ENCODE peak calls at places on chromosome 19, in nine cellular contexts. B, Z, X, I, D, O, V, W and G are unnamed samples.

GRCh38 chr19:29515706-29516357 is 10.0 kb upstream of the VSTM2B start:
- DNase-seq in B (no peak), Z (no peak), X (no peak), I (no peak), D (no peak), O (no peak), V (no peak), W (no peak), G (no peak)

GRCh38 chr19:1102407-1103106 is 1.2 kb upstream of the GPX4 start:
- DNase-seq in B (peak), Z (peak), X (no peak), I (peak), D (peak), O (peak), V (peak), W (peak), G (no peak)

GRCh38 chr19:43561144-43561970 is 14.0 kb downstream of the XRCC1 start:
- DNase-seq in B (no peak), Z (no peak), X (no peak), I (no peak), D (no peak), O (no peak), V (no peak), W (no peak), G (no peak)

GRCh38 chr19:1214862-1215731 is 9.5 kb downstream of the STK11 start:
- DNase-seq in B (peak), Z (no peak), X (no peak), I (no peak), D (no peak), O (peak), V (peak), W (no peak), G (no peak)

GRCh38 chr19:12800344-12800732 is 1.3 kb downstream of the PRDX2 start:
- DNase-seq in B (no peak), Z (no peak), X (no peak), I (no peak), D (no peak), O (no peak), V (no peak), W (no peak), G (no peak)

GRCh38 chr19:38650911-38651584 is 3.6 kb downstream of the ACTN4 start:
- DNase-seq in B (peak), Z (no peak), X (no peak), I (no peak), D (peak), O (no peak), V (peak), W (peak), G (no peak)

GRCh38 chr19:23190341-23190740 is 59.9 kb downstream of the ZNF724 start:
- DNase-seq in B (no peak), Z (no peak), X (no peak), I (no peak), D (no peak), O (no peak), V (no peak), W (no peak), G (no peak)

GRCh38 chr19:38784224-38784623 is 4.8 kb upstream of the LGALS7B start:
- DNase-seq in B (no peak), Z (no peak), X (no peak), I (no peak), D (no peak), O (no peak), V (peak), W (peak), G (no peak)

GRCh38 chr19:5141278-5141925 is 172.5 kb downstream of the KDM4B start:
- DNase-seq in B (no peak), Z (no peak), X (no peak), I (no peak), D (no peak), O (no peak), V (no peak), W (peak), G (no peak)

GRCh38 chr19:10808937-10809655 is 26.9 kb downstream of the TMED1 start:
- DNase-seq in B (peak), Z (no peak), X (no peak), I (no peak), D (no peak), O (no peak), V (no peak), W (peak), G (no peak)

GRCh38 chr19:29308977-29309520 is 96.1 kb upstream of the UQCRFS1 start:
- DNase-seq in B (no peak), Z (no peak), X (peak), I (no peak), D (no peak), O (no peak), V (no peak), W (no peak), G (peak)

GRCh38 chr19:10968527-10969081 is 7.8 kb downstream of the SMARCA4 start:
- DNase-seq in B (no peak), Z (no peak), X (no peak), I (peak), D (no peak), O (no peak), V (no peak), W (no peak), G (no peak)

GRCh38 chr19:18397242-18398202 is at the start of gene LRRC25:
- DNase-seq in B (no peak), Z (no peak), X (peak), I (no peak), D (no peak), O (no peak), V (no peak), W (no peak), G (peak)

GRCh38 chr19:54388001-54388802 is 23.5 kb upstream of the LAIR1 start:
- DNase-seq in B (no peak), Z (no peak), X (peak), I (no peak), D (no peak), O (no peak), V (no peak), W (no peak), G (peak)

GRCh38 chr19:43470288-43470687 is 4.9 kb upstream of the LYPD3 start:
- DNase-seq in B (peak), Z (no peak), X (no peak), I (no peak), D (no peak), O (no peak), V (no peak), W (no peak), G (no peak)

GRCh38 chr19:52748336-52748950 is 13.6 kb upstream of the ZNF611 start:
- DNase-seq in B (peak), Z (no peak), X (no peak), I (peak), D (no peak), O (no peak), V (no peak), W (peak), G (no peak)

GRCh38 chr19:15701757-15702589 is 25.9 kb upstream of the OR10H2 start:
- DNase-seq in B (no peak), Z (no peak), X (no peak), I (no peak), D (no peak), O (no peak), V (no peak), W (no peak), G (no peak)

GRCh38 chr19:4971424-4971793 is 2.5 kb downstream of the KDM4B start:
- DNase-seq in B (peak), Z (no peak), X (peak), I (no peak), D (no peak), O (no peak), V (peak), W (peak), G (peak)

GRCh38 chr19:42069619-42070293 is at the start of gene GRIK5:
- DNase-seq in B (no peak), Z (no peak), X (peak), I (no peak), D (no peak), O (no peak), V (no peak), W (no peak), G (peak)

GRCh38 chr19:28026636-28027035 is 1186.3 kb downstream of the UQCRFS1 start:
- DNase-seq in B (no peak), Z (no peak), X (no peak), I (no peak), D (no peak), O (no peak), V (no peak), W (no peak), G (no peak)

GRCh38 chr19:492091-492531 is 4.2 kb upstream of the MADCAM1 start:
- DNase-seq in B (peak), Z (no peak), X (peak), I (no peak), D (no peak), O (no peak), V (no peak), W (no peak), G (peak)

GRCh38 chr19:47036233-47036651 is 12.2 kb downstream of the TMEM160 start:
- DNase-seq in B (peak), Z (no peak), X (no peak), I (no peak), D (no peak), O (no peak), V (no peak), W (no peak), G (no peak)

GRCh38 chr19:18751571-18751970 is 39.5 kb downstream of the COMP start:
- DNase-seq in B (no peak), Z (no peak), X (no peak), I (no peak), D (no peak), O (no peak), V (no peak), W (no peak), G (no peak)

GRCh38 chr19:58093071-58093470 is 5.0 kb downstream of the ZSCAN18 start:
- DNase-seq in B (no peak), Z (no peak), X (no peak), I (no peak), D (no peak), O (no peak), V (no peak), W (no peak), G (no peak)

GRCh38 chr19:16969127-16969526 is 57.5 kb downstream of the CPAMD8 start:
- DNase-seq in B (peak), Z (no peak), X (no peak), I (no peak), D (no peak), O (no peak), V (no peak), W (peak), G (no peak)
- TF ChIP-seq CTCF in B (peak), Z (no peak), X (no peak), I (peak), D (no peak), O (no peak), V (no peak), W (peak), G (no peak)

DNA sequence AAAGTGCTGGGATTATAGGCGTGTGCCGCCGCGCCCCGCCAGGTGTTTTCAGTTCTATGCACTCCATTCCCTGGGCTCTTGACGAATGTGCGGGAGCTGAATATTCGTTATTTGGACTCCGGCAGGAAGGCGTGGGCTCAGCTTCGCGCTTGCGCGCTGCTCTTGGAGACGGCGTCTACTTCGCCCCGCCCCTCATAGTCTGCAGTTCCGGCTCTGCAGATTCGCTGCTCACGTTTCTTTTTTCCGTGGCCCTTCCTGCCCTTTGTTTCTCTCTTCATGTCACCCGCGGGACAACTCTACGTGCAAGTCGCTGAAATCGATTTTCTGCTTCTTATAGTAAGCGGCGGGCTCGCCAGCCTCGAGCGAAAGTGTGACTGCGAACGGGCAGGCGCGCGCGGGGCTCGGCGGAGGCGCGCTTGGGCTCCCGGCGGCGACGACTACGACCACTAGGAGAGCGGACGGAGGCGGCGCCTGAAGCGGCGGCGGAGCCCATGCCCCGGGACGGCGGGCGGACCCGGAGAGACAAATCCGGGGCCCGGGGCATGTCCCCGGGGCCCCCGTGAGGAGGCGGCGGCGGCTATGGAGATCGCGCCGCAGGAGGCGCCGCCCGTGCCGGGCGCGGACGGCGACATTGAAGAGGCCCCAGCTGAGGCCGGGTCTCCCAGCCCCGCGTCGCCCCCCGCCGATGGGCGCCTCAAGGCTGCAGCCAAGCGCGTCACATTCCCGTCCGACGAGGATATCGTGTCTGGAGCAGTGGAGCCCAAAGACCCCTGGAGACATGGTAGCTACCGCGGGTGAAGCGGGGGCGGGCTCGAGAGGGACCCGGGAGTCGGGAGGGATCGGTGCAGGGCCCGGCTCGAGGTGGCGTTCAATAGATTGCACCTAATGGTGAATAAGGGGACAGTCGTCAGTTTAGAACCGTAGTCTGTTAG is at the start of gene PPP1R37:
- DNase-seq in B (peak), Z (peak), X (peak), I (peak), D (peak), O (peak), V (peak), W (peak), G (peak)
- TF ChIP-seq CTCF in B (peak), Z (peak), X (no peak), I (peak), D (no peak), O (peak), V (peak), W (no peak), G (no peak)

GRCh38 chr19:3360494-3361383 is 5.6 kb upstream of the NFIC start:
- DNase-seq in B (peak), Z (no peak), X (no peak), I (no peak), D (no peak), O (no peak), V (peak), W (no peak), G (peak)
- TF ChIP-seq CTCF in B (no peak), Z (peak), X (no peak), I (no peak), D (no peak), O (peak), V (no peak), W (no peak), G (no peak)

DNA sequence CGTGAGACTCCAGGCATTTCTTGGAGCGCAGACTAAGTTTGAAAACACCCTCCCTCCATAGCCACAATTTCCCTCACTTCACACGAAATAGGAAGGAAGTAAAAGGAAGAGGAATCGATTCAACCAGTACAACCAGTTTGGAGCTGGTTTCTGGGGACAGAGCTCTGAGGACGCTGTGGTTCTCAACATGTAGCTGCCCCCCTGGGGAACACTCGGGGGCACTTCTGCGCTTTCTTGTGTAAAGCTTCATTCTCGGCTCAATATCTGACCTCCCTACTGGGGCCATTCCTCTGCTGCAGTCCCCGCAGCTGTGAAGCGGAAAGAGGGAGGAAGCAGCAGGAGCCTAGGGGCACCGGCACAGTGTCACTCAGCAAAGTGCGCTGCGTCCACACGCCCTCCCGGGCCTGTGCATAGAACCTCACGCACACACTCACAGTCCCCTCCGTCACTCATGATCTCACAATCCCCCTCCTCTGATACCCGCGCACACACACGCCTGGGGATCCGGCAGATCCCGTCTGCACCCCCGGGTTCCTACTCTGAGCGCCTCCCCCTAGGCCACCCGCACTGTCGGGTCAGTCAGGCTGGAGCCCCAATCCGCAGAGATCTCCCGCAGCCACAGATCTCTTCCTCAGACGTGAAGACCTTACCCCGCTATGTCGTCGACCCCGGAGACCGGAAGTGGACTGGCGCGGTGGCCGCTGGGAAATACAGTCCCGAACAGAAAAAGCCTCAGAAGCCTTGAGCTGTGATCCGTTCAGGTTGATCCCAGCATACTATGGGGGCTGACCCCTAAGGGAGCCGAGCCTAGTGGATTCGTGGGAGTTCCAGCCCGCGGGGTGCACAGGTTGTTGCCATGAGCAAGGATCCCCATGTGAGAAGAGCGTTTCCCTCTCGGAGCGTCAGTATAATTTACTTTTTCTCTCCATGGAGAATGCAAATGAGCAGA is at the start of gene ZNF780A:
- DNase-seq in B (peak), Z (peak), X (peak), I (peak), D (peak), O (peak), V (peak), W (peak), G (peak)
- TF ChIP-seq CTCF in B (no peak), Z (no peak), X (no peak), I (no peak), D (no peak), O (no peak), V (no peak), W (no peak), G (no peak)

DNA sequence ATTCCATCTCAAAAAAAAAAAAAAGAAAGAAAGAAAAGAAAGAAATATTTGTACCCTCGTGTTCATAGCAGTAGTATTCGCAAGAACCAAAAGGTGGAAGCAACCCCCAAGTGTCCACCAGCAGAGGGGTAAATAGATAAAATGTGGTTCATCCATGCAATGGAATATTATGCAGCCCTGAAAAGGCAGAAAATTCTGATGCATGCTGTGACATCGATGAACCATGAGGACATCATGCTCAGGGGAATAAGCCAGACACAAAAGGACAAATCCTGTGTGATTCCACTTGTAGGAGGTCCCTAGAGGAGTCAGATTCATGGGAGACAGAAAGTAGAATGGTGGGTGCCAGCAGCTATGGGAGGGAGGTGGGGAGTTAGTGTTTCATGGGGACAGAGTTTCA is 6.4 kb upstream of the LRRC8E start:
- DNase-seq in B (no peak), Z (no peak), X (no peak), I (no peak), D (no peak), O (no peak), V (no peak), W (no peak), G (no peak)
- TF ChIP-seq CTCF in B (no peak), Z (no peak), X (no peak), I (no peak), D (no peak), O (no peak), V (no peak), W (no peak), G (no peak)

GRCh38 chr19:33982706-33983105 is 186.0 kb downstream of the KCTD15 start:
- DNase-seq in B (no peak), Z (no peak), X (no peak), I (no peak), D (no peak), O (no peak), V (no peak), W (no peak), G (no peak)
- TF ChIP-seq CTCF in B (no peak), Z (no peak), X (no peak), I (no peak), D (peak), O (peak), V (no peak), W (no peak), G (no peak)

GRCh38 chr19:49017041-49017665 is at the start of gene LHB:
- DNase-seq in B (no peak), Z (no peak), X (no peak), I (no peak), D (no peak), O (no peak), V (no peak), W (no peak), G (no peak)
- TF ChIP-seq CTCF in B (no peak), Z (no peak), X (no peak), I (no peak), D (no peak), O (no peak), V (no peak), W (no peak), G (no peak)

DNA sequence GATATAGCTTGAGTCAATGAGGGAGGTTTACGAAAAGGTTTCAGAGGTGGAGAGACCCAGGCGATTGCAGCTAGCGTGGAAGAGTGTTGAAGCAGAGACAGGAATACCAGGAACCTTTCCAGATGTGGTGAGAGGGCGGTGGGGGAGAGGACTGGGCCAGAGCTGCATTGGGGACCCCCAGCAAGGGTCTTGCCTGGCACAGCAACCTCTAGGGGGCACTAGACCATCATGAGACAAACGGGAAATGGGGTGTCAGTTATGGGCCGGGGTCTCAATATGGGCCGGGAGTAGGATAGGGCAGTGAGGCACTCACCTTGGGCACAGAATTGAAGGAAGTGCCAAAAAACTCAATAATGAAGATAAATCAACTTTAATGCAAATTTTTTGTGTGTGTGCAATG is 2.1 kb upstream of the LRP3 start:
- DNase-seq in B (no peak), Z (no peak), X (peak), I (no peak), D (no peak), O (no peak), V (no peak), W (no peak), G (peak)
- TF ChIP-seq CTCF in B (peak), Z (peak), X (no peak), I (no peak), D (no peak), O (no peak), V (no peak), W (peak), G (peak)